ENCODE peak calls at places on chromosomes 7 and 10, in five cellular contexts. V, G, X, C and Q are unnamed samples.

GRCh38 chr10:133324198-133324792 is 12.4 kb downstream of the CALY start:
- DNase-seq in V (peak; percentile 67), G (peak; percentile 43), X (peak; percentile 82), C (no peak), Q (peak; percentile 64)

GRCh38 chr10:929965-930364 is 1.5 kb downstream of the LARP4B start:
- DNase-seq in V (no peak), G (peak; percentile 14), X (no peak), C (no peak), Q (peak; percentile 28)

GRCh38 chr10:100934084-100934659 is 21.4 kb downstream of the SLF2 start:
- DNase-seq in V (peak; percentile 11), G (peak; percentile 30), X (peak; percentile 18), C (no peak), Q (no peak)

GRCh38 chr10:4279649-4280048 is 494.6 kb upstream of the KLF6 start:
- DNase-seq in V (no peak), G (peak; percentile 38), X (peak; percentile 69), C (no peak), Q (peak; percentile 57)

GRCh38 chr7:36115448-36116321 is 37.4 kb upstream of the EEPD1 start:
- DNase-seq in V (no peak), G (peak; percentile 94), X (peak; percentile 92), C (peak; percentile 66), Q (peak; percentile 96)

GRCh38 chr7:24889611-24890010 is 90.4 kb downstream of the OSBPL3 start:
- DNase-seq in V (no peak), G (no peak), X (no peak), C (no peak), Q (no peak)

GRCh38 chr10:94413374-94413773 is 11.0 kb downstream of the TBC1D12 start:
- DNase-seq in V (no peak), G (no peak), X (no peak), C (no peak), Q (no peak)

GRCh38 chr7:87395442-87396020 is 50.1 kb downstream of the CROT start:
- DNase-seq in V (no peak), G (no peak), X (no peak), C (no peak), Q (no peak)

GRCh38 chr7:47301657-47302295 is 280.1 kb downstream of the TNS3 start:
- DNase-seq in V (no peak), G (no peak), X (no peak), C (no peak), Q (no peak)

GRCh38 chr10:6987536-6987945 is 407.5 kb upstream of the PRKCQ start:
- DNase-seq in V (no peak), G (no peak), X (no peak), C (no peak), Q (no peak)

GRCh38 chr10:77737608-77738007 is 100.0 kb upstream of the KCNMA1 start:
- DNase-seq in V (no peak), G (peak; percentile 89), X (peak; percentile 90), C (peak; percentile 91), Q (peak; percentile 66)

GRCh38 chr10:3766046-3766761 is 18.8 kb downstream of the KLF6 start:
- DNase-seq in V (no peak), G (peak; percentile 74), X (no peak), C (no peak), Q (no peak)

GRCh38 chr7:25517906-25518305 is 289.6 kb upstream of the NPVF start:
- DNase-seq in V (no peak), G (no peak), X (no peak), C (no peak), Q (no peak)

GRCh38 chr7:145269418-145270161 is 433.7 kb upstream of the TPK1 start:
- DNase-seq in V (no peak), G (no peak), X (no peak), C (no peak), Q (no peak)

GRCh38 chr10:114780610-114781184 is 40.9 kb upstream of the FHIP2A start:
- DNase-seq in V (no peak), G (no peak), X (no peak), C (no peak), Q (no peak)

GRCh38 chr7:127717502-127718125 is 65.6 kb downstream of the SND1 start:
- DNase-seq in V (no peak), G (no peak), X (no peak), C (no peak), Q (no peak)

GRCh38 chr7:1694981-1695511 is 25.0 kb downstream of the ELFN1 start:
- DNase-seq in V (no peak), G (no peak), X (no peak), C (no peak), Q (no peak)

GRCh38 chr7:29385214-29385613 is 178.4 kb upstream of the PRR15 start:
- DNase-seq in V (no peak), G (no peak), X (no peak), C (no peak), Q (no peak)

GRCh38 chr10:11869743-11870460 is 46.7 kb downstream of the PROSER2 start:
- DNase-seq in V (no peak), G (peak; percentile 8), X (peak; percentile 24), C (no peak), Q (peak; percentile 53)

GRCh38 chr7:8303904-8304528 is 42.0 kb upstream of the ICA1 start:
- DNase-seq in V (peak; percentile 17), G (no peak), X (no peak), C (no peak), Q (no peak)

GRCh38 chr7:128361463-128362441 is at the start of gene PRRT4:
- DNase-seq in V (peak; percentile 77), G (peak; percentile 17), X (no peak), C (no peak), Q (peak; percentile 70)

GRCh38 chr7:44149571-44150465 is 8.7 kb upstream of the MYL7 start:
- DNase-seq in V (no peak), G (no peak), X (peak; percentile 49), C (no peak), Q (peak; percentile 68)

GRCh38 chr7:15832996-15833395 is 146.5 kb upstream of the MEOX2 start:
- DNase-seq in V (no peak), G (no peak), X (peak; percentile 70), C (no peak), Q (peak; percentile 70)

GRCh38 chr10:113202011-113202410 is 252.0 kb downstream of the TCF7L2 start:
- DNase-seq in V (no peak), G (no peak), X (no peak), C (no peak), Q (no peak)

GRCh38 chr10:107336061-107336460 is 171.6 kb upstream of the SORCS1 start:
- DNase-seq in V (no peak), G (no peak), X (no peak), C (no peak), Q (no peak)

GRCh38 chr7:130135208-130136205 is 65.2 kb downstream of the KLHDC10 start:
- DNase-seq in V (peak; percentile 92), G (peak; percentile 37), X (no peak), C (no peak), Q (no peak)

GRCh38 chr10:77967611-77968022 is 41.1 kb upstream of the DLG5 start:
- DNase-seq in V (no peak), G (no peak), X (no peak), C (no peak), Q (no peak)

GRCh38 chr7:112622159-112622715 is 141.4 kb downstream of the LSMEM1 start:
- DNase-seq in V (no peak), G (no peak), X (no peak), C (no peak), Q (no peak)

GRCh38 chr7:140607441-140607989 is 33.1 kb downstream of the DENND2A start:
- DNase-seq in V (no peak), G (peak; percentile 74), X (peak; percentile 92), C (no peak), Q (peak; percentile 26)

GRCh38 chr7:145224775-145225174 is 388.9 kb upstream of the TPK1 start:
- DNase-seq in V (no peak), G (no peak), X (no peak), C (no peak), Q (no peak)

GRCh38 chr7:30472771-30473392 is 5.7 kb downstream of the NOD1 start:
- DNase-seq in V (no peak), G (peak; percentile 54), X (peak; percentile 83), C (no peak), Q (peak; percentile 65)
- H3K9ac ChIP-seq in V (no peak overlapping the region), G (peak overlapping the region; percentile 31), X (no peak overlapping the region), C (no peak overlapping the region), Q (peak overlapping the region; percentile 54)

GRCh38 chr10:109977382-109977806 is 30.4 kb upstream of the ADD3 start:
- DNase-seq in V (no peak), G (peak; percentile 38), X (no peak), C (no peak), Q (peak; percentile 86)
- H3K9ac ChIP-seq in V (no peak overlapping the region), G (peak overlapping the region; percentile 80), X (no peak overlapping the region), C (no peak overlapping the region), Q (peak overlapping the region; percentile 76)

GRCh38 chr7:81173766-81174281 is 255.0 kb upstream of the SEMA3C start:
- DNase-seq in V (no peak), G (peak; percentile 27), X (peak; percentile 86), C (no peak), Q (peak; percentile 86)
- H3K9ac ChIP-seq in V (no peak overlapping the region), G (peak overlapping the region; percentile 7), X (no peak overlapping the region), C (no peak overlapping the region), Q (no peak overlapping the region)

GRCh38 chr10:71252195-71252594 is 39.8 kb downstream of the UNC5B start:
- DNase-seq in V (no peak), G (no peak), X (no peak), C (no peak), Q (no peak)

GRCh38 chr10:71250405-71250804 is 38.0 kb downstream of the UNC5B start:
- DNase-seq in V (no peak), G (no peak), X (no peak), C (no peak), Q (peak; percentile 57)

GRCh38 chr10:71249996-71250395 is 37.6 kb downstream of the UNC5B start:
- DNase-seq in V (no peak), G (no peak), X (no peak), C (no peak), Q (no peak)

GRCh38 chr10:71251319-71251718 is 38.9 kb downstream of the UNC5B start:
- DNase-seq in V (no peak), G (no peak), X (no peak), C (no peak), Q (no peak)

DNA sequence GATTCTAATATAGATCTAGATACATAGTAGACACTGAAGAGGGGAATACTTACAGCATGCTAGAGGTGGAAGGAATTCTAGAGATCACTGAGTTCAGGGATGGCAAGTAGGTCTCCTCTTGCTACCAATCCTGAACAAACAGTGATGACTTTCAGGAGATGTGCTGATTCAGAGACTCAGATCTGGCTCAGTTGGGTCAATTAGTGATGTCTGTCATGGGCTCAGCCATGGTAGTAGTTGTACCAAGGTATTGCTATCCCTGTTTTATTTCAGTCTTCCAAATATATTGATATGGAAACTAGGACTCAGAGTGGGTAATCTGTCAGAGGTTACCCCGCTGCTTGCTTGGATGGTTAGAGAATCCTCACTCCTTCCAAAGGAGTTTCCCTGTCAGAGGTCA is 38.5 kb downstream of the UNC5B start:
- DNase-seq in V (no peak), G (no peak), X (no peak), C (no peak), Q (peak; percentile 5)
- H3K9ac ChIP-seq in V (no peak overlapping the region), G (no peak overlapping the region), X (no peak overlapping the region), C (no peak overlapping the region), Q (no peak overlapping the region)

GRCh38 chr7:151012921-151013347 is 11.4 kb downstream of the ATG9B start:
- DNase-seq in V (peak; percentile 46), G (peak; percentile 49), X (peak; percentile 33), C (no peak), Q (peak; percentile 47)
- H3K9ac ChIP-seq in V (peak overlapping the region; percentile 77), G (no peak overlapping the region), X (no peak overlapping the region), C (no peak overlapping the region), Q (no peak overlapping the region)

GRCh38 chr7:158655507-158655906 is 49.1 kb downstream of the NCAPG2 start:
- DNase-seq in V (peak; percentile 22), G (no peak), X (no peak), C (no peak), Q (no peak)
- H3K9ac ChIP-seq in V (no peak overlapping the region), G (no peak overlapping the region), X (no peak overlapping the region), C (no peak overlapping the region), Q (no peak overlapping the region)

GRCh38 chr10:79397051-79397450 is 48.4 kb downstream of the ZCCHC24 start:
- DNase-seq in V (no peak), G (no peak), X (no peak), C (no peak), Q (no peak)
- H3K9ac ChIP-seq in V (no peak overlapping the region), G (peak overlapping the region; percentile 78), X (no peak overlapping the region), C (no peak overlapping the region), Q (peak overlapping the region; percentile 73)